ENCODE peak calls at places on chromosomes 11 and 22, in five cellular contexts. One of them, this sample, is unnamed. For H3K4me1, the result is how much of the 10 kb centered on the place peaks cover.

GRCh38 chr11:97610000-97610399 is 1220.2 kb downstream of the JRKL start:
- DNase-seq in fibroblast of lung: peak
- DNase-seq in MM.1S: no peak
- DNase-seq in HCT116: no peak
- DNase-seq in hepatocyte: no peak
- DNase-seq in this sample: no peak

GRCh38 chr11:2077061-2077802 is 62.0 kb downstream of the IGF2 start:
- DNase-seq in fibroblast of lung: peak
- DNase-seq in MM.1S: no peak
- DNase-seq in hepatocyte: no peak
- DNase-seq in HCT116: no peak
- DNase-seq in this sample: peak

GRCh38 chr11:82718307-82718706 is 15.4 kb downstream of the FAM181B start:
- DNase-seq in MM.1S: peak
- DNase-seq in hepatocyte: peak
- DNase-seq in fibroblast of lung: peak
- DNase-seq in HCT116: peak
- DNase-seq in this sample: peak

GRCh38 chr11:72904016-72904415 is 89.8 kb downstream of the ATG16L2 start:
- DNase-seq in HCT116: no peak
- DNase-seq in fibroblast of lung: no peak
- DNase-seq in hepatocyte: no peak
- DNase-seq in MM.1S: no peak
- DNase-seq in this sample: no peak

GRCh38 chr11:43989162-43989961 is 46.9 kb downstream of the C11orf96 start:
- DNase-seq in fibroblast of lung: no peak
- DNase-seq in MM.1S: no peak
- DNase-seq in HCT116: no peak
- DNase-seq in hepatocyte: no peak
- DNase-seq in this sample: no peak

GRCh38 chr11:3611976-3612678 is 29.7 kb downstream of the ART5 start:
- DNase-seq in fibroblast of lung: no peak
- DNase-seq in hepatocyte: no peak
- DNase-seq in HCT116: no peak
- DNase-seq in MM.1S: no peak
- DNase-seq in this sample: no peak

GRCh38 chr22:45860201-45860600 is 116.8 kb downstream of the WNT7B start:
- DNase-seq in HCT116: no peak
- DNase-seq in fibroblast of lung: no peak
- DNase-seq in MM.1S: no peak
- DNase-seq in hepatocyte: no peak
- DNase-seq in this sample: no peak

GRCh38 chr11:114738954-114739353 is 60.6 kb downstream of the NXPE2 start:
- DNase-seq in hepatocyte: peak
- DNase-seq in MM.1S: peak
- DNase-seq in fibroblast of lung: peak
- DNase-seq in HCT116: peak
- DNase-seq in this sample: peak

GRCh38 chr11:82775736-82776346 is 42.2 kb upstream of the FAM181B start:
- DNase-seq in HCT116: peak
- DNase-seq in MM.1S: peak
- DNase-seq in fibroblast of lung: peak
- DNase-seq in hepatocyte: peak
- DNase-seq in this sample: peak

GRCh38 chr22:19855504-19856409 is 1.1 kb upstream of the GNB1L start:
- DNase-seq in hepatocyte: peak
- DNase-seq in fibroblast of lung: peak
- DNase-seq in MM.1S: peak
- DNase-seq in HCT116: peak
- DNase-seq in this sample: peak

GRCh38 chr11:86245369-86246292 is 1.1 kb downstream of the EED start:
- DNase-seq in fibroblast of lung: peak
- DNase-seq in MM.1S: no peak
- DNase-seq in HCT116: no peak
- DNase-seq in hepatocyte: peak
- DNase-seq in this sample: peak

GRCh38 chr11:10108901-10109665 is 184.9 kb downstream of the SBF2 start:
- DNase-seq in MM.1S: no peak
- DNase-seq in HCT116: no peak
- DNase-seq in hepatocyte: peak
- DNase-seq in fibroblast of lung: peak
- DNase-seq in this sample: no peak

GRCh38 chr11:87012673-87013072 is 25.1 kb upstream of the TMEM135 start:
- DNase-seq in hepatocyte: no peak
- DNase-seq in fibroblast of lung: no peak
- DNase-seq in MM.1S: no peak
- DNase-seq in HCT116: no peak
- DNase-seq in this sample: no peak

GRCh38 chr11:3434976-3435375 is 56.0 kb upstream of the ZNF195 start:
- DNase-seq in HCT116: no peak
- DNase-seq in fibroblast of lung: no peak
- DNase-seq in MM.1S: no peak
- DNase-seq in hepatocyte: no peak
- DNase-seq in this sample: no peak

GRCh38 chr22:29555065-29555644 is 1.6 kb upstream of the THOC5 start:
- DNase-seq in HCT116: no peak
- DNase-seq in hepatocyte: no peak
- DNase-seq in fibroblast of lung: peak
- DNase-seq in MM.1S: no peak
- DNase-seq in this sample: no peak

GRCh38 chr22:31082606-31083376 is 1.7 kb downstream of the SMTN start:
- DNase-seq in MM.1S: no peak
- DNase-seq in fibroblast of lung: peak
- DNase-seq in hepatocyte: peak
- DNase-seq in HCT116: peak
- DNase-seq in this sample: peak

GRCh38 chr11:103397369-103397768 is 288.1 kb downstream of the DYNC2H1 start:
- DNase-seq in HCT116: no peak
- DNase-seq in MM.1S: no peak
- DNase-seq in hepatocyte: no peak
- DNase-seq in fibroblast of lung: peak
- DNase-seq in this sample: no peak

GRCh38 chr11:1050581-1051355 is 14.2 kb upstream of the MUC6 start:
- DNase-seq in hepatocyte: peak
- DNase-seq in HCT116: peak
- DNase-seq in MM.1S: peak
- DNase-seq in fibroblast of lung: peak
- DNase-seq in this sample: peak

GRCh38 chr22:31287818-31288495 is 4.3 kb downstream of the PIK3IP1 start:
- DNase-seq in fibroblast of lung: no peak
- DNase-seq in HCT116: no peak
- DNase-seq in hepatocyte: no peak
- DNase-seq in MM.1S: no peak
- DNase-seq in this sample: no peak

GRCh38 chr11:114678125-114679036 is at the start of gene NXPE2:
- DNase-seq in hepatocyte: peak
- DNase-seq in HCT116: no peak
- DNase-seq in MM.1S: no peak
- DNase-seq in fibroblast of lung: no peak
- DNase-seq in this sample: peak

GRCh38 chr11:2150206-2150847 is 10.7 kb downstream of the INS start:
- DNase-seq in MM.1S: no peak
- DNase-seq in HCT116: peak
- DNase-seq in hepatocyte: peak
- DNase-seq in fibroblast of lung: peak
- DNase-seq in this sample: peak

GRCh38 chr11:46555269-46556054 is 38.4 kb downstream of the AMBRA1 start:
- DNase-seq in hepatocyte: no peak
- DNase-seq in fibroblast of lung: peak
- DNase-seq in HCT116: no peak
- DNase-seq in MM.1S: no peak
- DNase-seq in this sample: no peak

GRCh38 chr11:95867105-95867504 is 56.8 kb downstream of the MTMR2 start:
- DNase-seq in hepatocyte: no peak
- DNase-seq in MM.1S: no peak
- DNase-seq in fibroblast of lung: no peak
- DNase-seq in HCT116: no peak
- DNase-seq in this sample: no peak
- H2AFZ ChIP-seq in hepatocyte: no peak
- H2AFZ ChIP-seq in MM.1S: no peak
- H2AFZ ChIP-seq in fibroblast of lung: no peak
- H2AFZ ChIP-seq in HCT116: no peak
- H2AFZ ChIP-seq in this sample: no peak

GRCh38 chr11:67582026-67582425 is 1.6 kb upstream of the GSTP1 start:
- DNase-seq in hepatocyte: no peak
- DNase-seq in HCT116: no peak
- DNase-seq in fibroblast of lung: no peak
- DNase-seq in MM.1S: no peak
- DNase-seq in this sample: no peak

GRCh38 chr11:67585911-67586310 is 2.3 kb downstream of the GSTP1 start:
- DNase-seq in HCT116: no peak
- DNase-seq in fibroblast of lung: no peak
- DNase-seq in hepatocyte: no peak
- DNase-seq in MM.1S: no peak
- DNase-seq in this sample: no peak

GRCh38 chr11:67584881-67585873 is 1.6 kb downstream of the GSTP1 start:
- DNase-seq in hepatocyte: peak
- DNase-seq in HCT116: no peak
- DNase-seq in fibroblast of lung: no peak
- DNase-seq in MM.1S: no peak
- DNase-seq in this sample: no peak

GRCh38 chr11:67583319-67584204 is at the start of gene GSTP1:
- DNase-seq in HCT116: peak
- DNase-seq in MM.1S: peak
- DNase-seq in fibroblast of lung: peak
- DNase-seq in hepatocyte: peak
- DNase-seq in this sample: peak

GRCh38 chr11:67584205-67584880 is 731 bp downstream of the GSTP1 start:
- DNase-seq in hepatocyte: peak
- DNase-seq in fibroblast of lung: peak
- DNase-seq in MM.1S: peak
- DNase-seq in HCT116: no peak
- DNase-seq in this sample: peak
- H3K4me1 ChIP-seq in hepatocyte: under half
- H3K4me1 ChIP-seq in fibroblast of lung: under half
- H3K4me1 ChIP-seq in MM.1S: under half
- H3K4me1 ChIP-seq in HCT116: under half
- H3K4me1 ChIP-seq in this sample: under half

DNA sequence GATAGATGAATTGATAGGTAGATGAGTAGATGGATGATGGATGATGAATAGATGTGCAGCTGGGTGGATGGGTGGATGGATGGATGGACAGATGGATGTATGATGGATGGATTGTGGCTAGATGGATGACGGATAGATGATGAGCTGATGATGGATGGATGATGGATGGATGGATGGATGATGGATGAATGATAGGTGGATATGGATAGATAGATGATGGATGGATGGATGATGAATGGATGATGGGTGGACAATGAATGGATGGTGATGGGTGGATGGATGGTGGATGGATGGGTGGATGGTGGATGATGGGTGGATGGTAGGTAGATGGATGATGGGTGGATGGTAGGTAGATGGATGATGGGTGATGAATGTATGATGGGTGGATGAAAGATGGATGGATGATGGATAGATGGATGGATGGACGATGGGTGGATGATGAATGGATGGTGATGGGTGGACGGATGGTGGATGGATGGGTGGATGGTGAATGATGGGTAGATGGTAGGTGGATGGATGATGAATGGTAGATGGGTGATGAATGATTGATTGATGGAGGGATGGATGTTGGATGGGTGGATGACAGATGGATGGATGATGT is 1261.7 kb downstream of the BRD1 start:
- DNase-seq in hepatocyte: no peak
- DNase-seq in MM.1S: no peak
- DNase-seq in fibroblast of lung: no peak
- DNase-seq in HCT116: no peak
- DNase-seq in this sample: no peak
- TF ChIP-seq EZH2 in hepatocyte: no peak
- TF ChIP-seq EZH2 in MM.1S: no peak
- TF ChIP-seq EZH2 in fibroblast of lung: no peak
- TF ChIP-seq EZH2 in HCT116: no peak
- TF ChIP-seq EZH2 in this sample: no peak

DNA sequence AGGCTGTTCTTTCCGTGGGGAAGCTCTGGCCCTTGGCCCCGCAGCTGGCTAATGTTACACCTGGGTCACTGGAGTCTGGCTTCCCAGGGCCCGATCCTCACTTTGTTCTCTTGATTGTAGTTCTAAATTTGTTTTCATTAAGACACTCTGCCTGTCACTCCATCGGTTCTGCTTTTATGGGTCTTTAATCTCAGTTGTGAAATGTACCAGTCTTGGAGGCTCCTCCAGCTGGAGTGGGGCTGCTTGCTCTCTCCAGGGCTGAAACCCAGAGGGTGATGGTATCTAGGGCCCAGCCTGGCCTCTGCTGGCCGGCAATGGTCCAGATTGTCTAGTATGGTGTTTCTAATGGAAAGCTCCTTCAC is 352.9 kb downstream of the TENM4 start:
- DNase-seq in HCT116: no peak
- DNase-seq in hepatocyte: peak
- DNase-seq in fibroblast of lung: peak
- DNase-seq in MM.1S: no peak
- DNase-seq in this sample: no peak
- H2AFZ ChIP-seq in HCT116: no peak
- H2AFZ ChIP-seq in hepatocyte: peak
- H2AFZ ChIP-seq in fibroblast of lung: no peak
- H2AFZ ChIP-seq in MM.1S: no peak
- H2AFZ ChIP-seq in this sample: peak

GRCh38 chr11:63884191-63884590 is 32.8 kb downstream of the RCOR2 start:
- DNase-seq in fibroblast of lung: no peak
- DNase-seq in HCT116: no peak
- DNase-seq in MM.1S: no peak
- DNase-seq in hepatocyte: no peak
- DNase-seq in this sample: no peak
- H3K4me1 ChIP-seq in fibroblast of lung: under half
- H3K4me1 ChIP-seq in HCT116: under half
- H3K4me1 ChIP-seq in MM.1S: under half
- H3K4me1 ChIP-seq in hepatocyte: under half
- H3K4me1 ChIP-seq in this sample: under half

GRCh38 chr11:75668508-75669297 is at the start of gene MAP6:
- DNase-seq in MM.1S: peak
- DNase-seq in hepatocyte: peak
- DNase-seq in HCT116: no peak
- DNase-seq in fibroblast of lung: peak
- DNase-seq in this sample: peak
- TF ChIP-seq EZH2 in MM.1S: peak
- TF ChIP-seq EZH2 in hepatocyte: no peak
- TF ChIP-seq EZH2 in HCT116: no peak
- TF ChIP-seq EZH2 in fibroblast of lung: peak
- TF ChIP-seq EZH2 in this sample: no peak

GRCh38 chr11:69049490-69049867 is 747 bp downstream of the TPCN2 start:
- DNase-seq in hepatocyte: no peak
- DNase-seq in HCT116: no peak
- DNase-seq in fibroblast of lung: no peak
- DNase-seq in MM.1S: no peak
- DNase-seq in this sample: no peak
- H2AFZ ChIP-seq in hepatocyte: peak
- H2AFZ ChIP-seq in HCT116: no peak
- H2AFZ ChIP-seq in fibroblast of lung: no peak
- H2AFZ ChIP-seq in MM.1S: peak
- H2AFZ ChIP-seq in this sample: peak

GRCh38 chr11:120184946-120185677 is 25.7 kb upstream of the OAF start:
- DNase-seq in fibroblast of lung: peak
- DNase-seq in MM.1S: no peak
- DNase-seq in hepatocyte: peak
- DNase-seq in HCT116: no peak
- DNase-seq in this sample: no peak
- H3K4me1 ChIP-seq in fibroblast of lung: under half
- H3K4me1 ChIP-seq in MM.1S: under half
- H3K4me1 ChIP-seq in hepatocyte: half or more
- H3K4me1 ChIP-seq in HCT116: under half
- H3K4me1 ChIP-seq in this sample: under half